ENCODE peak calls at places on chromosomes 12 and 14, in nine cellular contexts. B is neural progenitor cell, A is right atrium auricular region, O is IMR-90, P is esophagus squamous epithelium, F is psoas muscle, R is suprapubic skin, Q is left ventricle myocardium inferior, U is body of pancreas. E is an unnamed sample. For H3K4me1, the result is how much of the 10 kb centered on the place peaks cover.

GRCh38 chr14:72472845-72473244 is 421.1 kb downstream of the DPF3 start:
- DNase-seq in F (no peak), B (no peak), P (no peak), R (no peak), O (peak), A (no peak), U (no peak), Q (no peak), E (no peak)

GRCh38 chr14:95516554-95517209 is at the start of gene SYNE3:
- DNase-seq in A (no peak), Q (peak), U (no peak), P (no peak), F (peak), B (peak), R (peak), O (no peak), E (no peak)

GRCh38 chr12:71626098-71626497 is 37.5 kb downstream of the ZFC3H1 start:
- DNase-seq in P (no peak), U (no peak), F (no peak), A (no peak), O (no peak), Q (no peak), B (no peak), R (no peak), E (no peak)

GRCh38 chr14:104876251-104876699 is 11.2 kb downstream of the CEP170B start:
- DNase-seq in U (no peak), A (no peak), Q (no peak), R (no peak), P (no peak), B (peak), F (peak), O (peak), E (no peak)

GRCh38 chr14:50041980-50042379 is 74.4 kb downstream of the VCPKMT start:
- DNase-seq in U (no peak), R (no peak), Q (no peak), O (no peak), P (no peak), F (no peak), B (no peak), A (no peak), E (no peak)

GRCh38 chr14:56235388-56235787 is 117.2 kb downstream of the PELI2 start:
- DNase-seq in R (no peak), P (no peak), B (no peak), Q (no peak), O (no peak), A (no peak), U (no peak), F (no peak), E (no peak)

GRCh38 chr14:88208858-88209257 is 114.2 kb downstream of the KCNK10 start:
- DNase-seq in Q (no peak), F (no peak), O (no peak), A (no peak), B (no peak), P (no peak), R (no peak), U (no peak), E (no peak)

GRCh38 chr12:115922952-115923564 is 354.4 kb downstream of the MED13L start:
- DNase-seq in O (no peak), F (no peak), Q (no peak), P (no peak), R (no peak), B (no peak), U (no peak), A (peak), E (no peak)

GRCh38 chr12:101875112-101875961 is 2.0 kb upstream of the DRAM1 start:
- DNase-seq in O (peak), A (no peak), B (no peak), F (no peak), R (no peak), P (no peak), U (no peak), Q (no peak), E (no peak)

GRCh38 chr12:115946092-115946491 is 331.4 kb downstream of the MED13L start:
- DNase-seq in A (no peak), U (no peak), Q (no peak), R (no peak), F (no peak), P (no peak), B (no peak), O (no peak), E (no peak)

GRCh38 chr12:3295648-3296408 is 195.2 kb upstream of the PRMT8 start:
- DNase-seq in F (peak), O (peak), B (no peak), U (peak), P (no peak), R (no peak), A (peak), Q (peak), E (no peak)

GRCh38 chr12:76685246-76685678 is 78.7 kb upstream of the ZDHHC17 start:
- DNase-seq in O (peak), A (peak), F (no peak), U (peak), B (peak), R (no peak), Q (peak), P (no peak), E (no peak)

GRCh38 chr12:13227191-13227590 is 30.7 kb downstream of the EMP1 start:
- DNase-seq in O (no peak), R (no peak), P (no peak), Q (no peak), B (no peak), F (no peak), U (no peak), A (no peak), E (no peak)

GRCh38 chr14:26960049-26960688 is 362.3 kb upstream of the NOVA1 start:
- DNase-seq in P (no peak), Q (no peak), R (no peak), O (no peak), A (no peak), U (no peak), F (no peak), B (peak), E (no peak)

GRCh38 chr14:24741871-24742270 is 107.9 kb upstream of the GZMB start:
- DNase-seq in R (no peak), P (no peak), A (no peak), O (peak), U (no peak), B (no peak), F (no peak), Q (no peak), E (peak)

GRCh38 chr12:132106921-132107320 is 37.2 kb downstream of the DDX51 start:
- DNase-seq in R (no peak), F (no peak), O (peak), Q (no peak), A (no peak), B (no peak), P (no peak), U (no peak), E (no peak)

GRCh38 chr12:68746572-68747180 is 700 bp downstream of the SLC35E3 start:
- DNase-seq in Q (peak), R (peak), F (peak), B (peak), P (no peak), U (peak), O (peak), A (peak), E (peak)

GRCh38 chr14:61517861-61518802 is 177.2 kb upstream of the HIF1A start:
- DNase-seq in B (no peak), F (no peak), R (no peak), U (peak), A (no peak), P (no peak), O (no peak), Q (no peak), E (no peak)

GRCh38 chr14:61521773-61522172 is 173.5 kb upstream of the HIF1A start:
- DNase-seq in F (no peak), A (no peak), P (no peak), U (no peak), O (no peak), B (no peak), Q (no peak), R (no peak), E (no peak)

GRCh38 chr14:61519106-61519505 is 176.2 kb upstream of the HIF1A start:
- DNase-seq in A (no peak), U (no peak), P (no peak), F (no peak), Q (no peak), B (no peak), R (no peak), O (no peak), E (no peak)

GRCh38 chr14:61519735-61520134 is 175.6 kb upstream of the HIF1A start:
- DNase-seq in O (no peak), R (no peak), F (no peak), U (no peak), Q (no peak), P (no peak), A (no peak), B (no peak), E (no peak)

DNA sequence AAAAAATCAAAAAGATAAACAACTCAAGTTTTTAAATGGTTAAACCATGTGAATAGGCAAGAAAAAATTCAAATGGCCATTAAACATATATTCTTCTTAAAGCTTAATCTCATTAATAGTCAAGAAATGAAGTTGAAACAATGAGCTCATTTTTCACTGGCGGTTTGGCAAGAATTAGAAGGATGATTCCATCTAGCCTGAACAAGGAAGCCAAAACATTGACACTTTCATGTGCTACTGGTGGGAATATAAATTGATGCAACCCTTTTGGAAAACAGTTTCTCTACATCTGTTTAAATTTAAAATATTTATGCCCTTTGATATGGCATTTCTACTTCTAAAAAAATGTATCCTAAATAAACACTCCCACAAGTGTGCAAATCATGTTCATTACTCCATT is 174.8 kb upstream of the HIF1A start:
- DNase-seq in B (no peak), Q (no peak), F (no peak), P (no peak), R (no peak), A (no peak), U (no peak), O (no peak), E (no peak)
- H3K4me1 ChIP-seq in B (under half), Q (half or more), F (under half), P (half or more), R (half or more), A (under half), U (half or more), O (under half), E (under half)

GRCh38 chr12:49263400-49263763 is 1.5 kb upstream of the TUBA1C start:
- DNase-seq in Q (no peak), U (no peak), A (no peak), R (no peak), B (no peak), O (no peak), F (no peak), P (no peak), E (no peak)
- H3K4me3 ChIP-seq in Q (peak), U (no peak), A (no peak), R (no peak), B (peak), O (no peak), F (no peak), P (no peak), E (peak)

GRCh38 chr12:761276-761675 is 8.9 kb downstream of the WNK1 start:
- DNase-seq in B (no peak), U (no peak), R (no peak), Q (no peak), P (no peak), A (no peak), F (no peak), O (no peak), E (no peak)

GRCh38 chr12:754871-755562 is 2.6 kb downstream of the WNK1 start:
- DNase-seq in Q (no peak), P (no peak), A (no peak), F (no peak), R (no peak), U (peak), B (peak), O (peak), E (no peak)

GRCh38 chr12:754238-754816 is 1.9 kb downstream of the WNK1 start:
- DNase-seq in A (no peak), P (no peak), R (no peak), Q (no peak), O (no peak), F (no peak), U (peak), B (peak), E (no peak)

DNA sequence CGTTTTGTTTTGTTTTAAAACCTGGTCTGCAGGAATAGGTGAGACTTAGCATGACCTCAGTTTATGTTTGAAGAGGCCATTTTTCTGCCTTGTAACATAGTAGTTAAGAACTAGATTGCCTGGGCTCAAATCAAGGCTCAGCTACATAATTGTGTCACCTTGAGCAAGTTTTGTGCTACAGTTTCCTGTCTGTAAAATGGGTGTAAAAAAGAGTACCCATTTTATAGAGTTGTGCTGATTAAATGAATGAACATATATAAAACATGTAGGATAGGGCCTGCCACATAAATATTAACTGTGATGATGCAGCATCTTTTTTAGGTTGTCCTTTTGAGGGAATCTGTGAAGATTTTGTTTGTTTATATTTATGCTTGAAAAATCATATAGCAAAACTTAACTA is 7.2 kb downstream of the WNK1 start:
- DNase-seq in P (no peak), B (no peak), F (no peak), Q (no peak), O (no peak), A (no peak), R (no peak), U (no peak), E (no peak)
- H3K4me1 ChIP-seq in P (half or more), B (under half), F (half or more), Q (half or more), O (under half), A (under half), R (half or more), U (under half), E (under half)

GRCh38 chr14:70909788-70910614 is 2.7 kb downstream of the PCNX1 start:
- DNase-seq in O (no peak), P (no peak), R (no peak), A (no peak), F (no peak), Q (no peak), U (no peak), B (peak), E (no peak)
- H3K4me3 ChIP-seq in O (no peak), P (no peak), R (peak), A (no peak), F (peak), Q (peak), U (no peak), B (peak), E (no peak)

GRCh38 chr12:47989666-47990065 is 14.6 kb downstream of the COL2A1 start:
- DNase-seq in P (no peak), F (no peak), A (no peak), U (no peak), Q (no peak), B (no peak), O (no peak), R (peak), E (no peak)

GRCh38 chr12:47991106-47991550 is 13.1 kb downstream of the COL2A1 start:
- DNase-seq in R (peak), P (no peak), A (no peak), Q (no peak), B (no peak), F (no peak), U (no peak), O (no peak), E (no peak)

GRCh38 chr12:47991592-47991991 is 12.7 kb downstream of the COL2A1 start:
- DNase-seq in U (no peak), Q (no peak), O (no peak), F (no peak), R (peak), A (no peak), P (no peak), B (peak), E (no peak)

GRCh38 chr12:47989023-47989417 is 15.3 kb downstream of the COL2A1 start:
- DNase-seq in A (no peak), R (peak), B (no peak), U (no peak), Q (no peak), O (no peak), F (no peak), P (no peak), E (no peak)

GRCh38 chr12:47990351-47991105 is 13.7 kb downstream of the COL2A1 start:
- DNase-seq in P (no peak), Q (no peak), O (peak), F (no peak), B (no peak), U (no peak), A (no peak), R (peak), E (no peak)
- H3K4me1 ChIP-seq in P (under half), Q (under half), O (under half), F (under half), B (under half), U (under half), A (under half), R (under half), E (under half)

GRCh38 chr12:28110329-28110728 is 79.9 kb upstream of the CCDC91 start:
- DNase-seq in F (no peak), U (no peak), R (no peak), Q (no peak), O (no peak), P (no peak), B (peak), A (no peak), E (no peak)

GRCh38 chr12:28108599-28108998 is 81.7 kb upstream of the CCDC91 start:
- DNase-seq in B (no peak), Q (no peak), A (no peak), P (no peak), O (no peak), U (no peak), R (no peak), F (no peak), E (no peak)

GRCh38 chr12:28114488-28114887 is 75.8 kb upstream of the CCDC91 start:
- DNase-seq in Q (no peak), R (no peak), U (no peak), A (no peak), B (no peak), O (peak), F (no peak), P (no peak), E (peak)
- H3K4me3 ChIP-seq in Q (no peak), R (no peak), U (no peak), A (no peak), B (no peak), O (no peak), F (no peak), P (no peak), E (no peak)

E was measured in SJSA1.